ENCODE peak calls at places on chromosome 19, in seven cellular contexts. One of them, this sample, is unnamed.

GRCh38 chr19:20472854-20473253 is 92.7 kb downstream of the ZNF737 start:
- DNase-seq in left lung: no peak
- DNase-seq in HS-27A: no peak
- DNase-seq in left colon: no peak
- DNase-seq in substantia nigra: no peak
- DNase-seq in heart left ventricle: no peak
- DNase-seq in thyroid gland: no peak
- DNase-seq in this sample: no peak

GRCh38 chr19:45469132-45469834 is 1.5 kb downstream of the FOSB start:
- DNase-seq in left lung: peak; percentile 94
- DNase-seq in HS-27A: peak; percentile 89
- DNase-seq in left colon: peak; percentile 94
- DNase-seq in substantia nigra: peak; percentile 76
- DNase-seq in heart left ventricle: peak; percentile 96
- DNase-seq in thyroid gland: peak; percentile 95
- DNase-seq in this sample: peak; percentile 82

GRCh38 chr19:53877361-53877766 is 4.6 kb upstream of the PRKCG start:
- DNase-seq in left lung: no peak
- DNase-seq in HS-27A: no peak
- DNase-seq in left colon: no peak
- DNase-seq in substantia nigra: no peak
- DNase-seq in heart left ventricle: no peak
- DNase-seq in thyroid gland: no peak
- DNase-seq in this sample: no peak

GRCh38 chr19:47406711-47407416 is 12.5 kb downstream of the MEIS3 start:
- DNase-seq in left lung: peak; percentile 69
- DNase-seq in HS-27A: no peak
- DNase-seq in left colon: no peak
- DNase-seq in substantia nigra: no peak
- DNase-seq in heart left ventricle: no peak
- DNase-seq in thyroid gland: peak; percentile 27
- DNase-seq in this sample: no peak

GRCh38 chr19:10209305-10209704 is 14.6 kb upstream of the DNMT1 start:
- DNase-seq in left lung: no peak
- DNase-seq in HS-27A: no peak
- DNase-seq in left colon: no peak
- DNase-seq in substantia nigra: no peak
- DNase-seq in heart left ventricle: no peak
- DNase-seq in thyroid gland: no peak
- DNase-seq in this sample: no peak

GRCh38 chr19:1658446-1659433 is 6.3 kb upstream of the TCF3 start:
- DNase-seq in left lung: no peak
- DNase-seq in HS-27A: no peak
- DNase-seq in left colon: no peak
- DNase-seq in substantia nigra: no peak
- DNase-seq in heart left ventricle: no peak
- DNase-seq in thyroid gland: no peak
- DNase-seq in this sample: no peak

GRCh38 chr19:18091217-18091608 is 4.5 kb upstream of the IL12RB1 start:
- DNase-seq in left lung: peak; percentile 91
- DNase-seq in HS-27A: no peak
- DNase-seq in left colon: peak; percentile 64
- DNase-seq in substantia nigra: peak; percentile 21
- DNase-seq in heart left ventricle: peak; percentile 67
- DNase-seq in thyroid gland: peak; percentile 35
- DNase-seq in this sample: no peak

GRCh38 chr19:51777570-51778460 is 16.8 kb downstream of the FPR2 start:
- DNase-seq in left lung: no peak
- DNase-seq in HS-27A: peak; percentile 72
- DNase-seq in left colon: peak; percentile 21
- DNase-seq in substantia nigra: peak; percentile 49
- DNase-seq in heart left ventricle: peak; percentile 74
- DNase-seq in thyroid gland: peak; percentile 54
- DNase-seq in this sample: peak; percentile 39

GRCh38 chr19:5032101-5032967 is 63.4 kb downstream of the KDM4B start:
- DNase-seq in left lung: no peak
- DNase-seq in HS-27A: no peak
- DNase-seq in left colon: no peak
- DNase-seq in substantia nigra: no peak
- DNase-seq in heart left ventricle: no peak
- DNase-seq in thyroid gland: no peak
- DNase-seq in this sample: no peak

GRCh38 chr19:48533770-48534169 is 18.2 kb upstream of the SULT2B1 start:
- DNase-seq in left lung: peak; percentile 17
- DNase-seq in HS-27A: no peak
- DNase-seq in left colon: no peak
- DNase-seq in substantia nigra: no peak
- DNase-seq in heart left ventricle: no peak
- DNase-seq in thyroid gland: no peak
- DNase-seq in this sample: no peak

GRCh38 chr19:38204728-38205127 is 19.3 kb downstream of the DPF1 start:
- DNase-seq in left lung: no peak
- DNase-seq in HS-27A: no peak
- DNase-seq in left colon: no peak
- DNase-seq in substantia nigra: no peak
- DNase-seq in heart left ventricle: no peak
- DNase-seq in thyroid gland: no peak
- DNase-seq in this sample: no peak

GRCh38 chr19:18433735-18434398 is 4.1 kb downstream of the ISYNA1 start:
- DNase-seq in left lung: no peak
- DNase-seq in HS-27A: no peak
- DNase-seq in left colon: no peak
- DNase-seq in substantia nigra: no peak
- DNase-seq in heart left ventricle: no peak
- DNase-seq in thyroid gland: no peak
- DNase-seq in this sample: no peak

GRCh38 chr19:7862413-7862951 is 11.7 kb downstream of the PRR36 start:
- DNase-seq in left lung: peak; percentile 89
- DNase-seq in HS-27A: no peak
- DNase-seq in left colon: peak; percentile 86
- DNase-seq in substantia nigra: peak; percentile 40
- DNase-seq in heart left ventricle: peak; percentile 52
- DNase-seq in thyroid gland: peak; percentile 48
- DNase-seq in this sample: peak; percentile 15

GRCh38 chr19:5775668-5776309 is 8.8 kb downstream of the PRR22 start:
- DNase-seq in left lung: no peak
- DNase-seq in HS-27A: no peak
- DNase-seq in left colon: no peak
- DNase-seq in substantia nigra: no peak
- DNase-seq in heart left ventricle: no peak
- DNase-seq in thyroid gland: no peak
- DNase-seq in this sample: no peak

GRCh38 chr19:10007811-10008211 is 2.5 kb downstream of the COL5A3 start:
- DNase-seq in left lung: no peak
- DNase-seq in HS-27A: no peak
- DNase-seq in left colon: no peak
- DNase-seq in substantia nigra: no peak
- DNase-seq in heart left ventricle: peak; percentile 80
- DNase-seq in thyroid gland: no peak
- DNase-seq in this sample: no peak

GRCh38 chr19:54440641-54441040 is 8.4 kb upstream of the LENG8 start:
- DNase-seq in left lung: no peak
- DNase-seq in HS-27A: no peak
- DNase-seq in left colon: no peak
- DNase-seq in substantia nigra: no peak
- DNase-seq in heart left ventricle: no peak
- DNase-seq in thyroid gland: no peak
- DNase-seq in this sample: no peak

GRCh38 chr19:28168557-28168956 is 1044.4 kb downstream of the UQCRFS1 start:
- DNase-seq in left lung: no peak
- DNase-seq in HS-27A: no peak
- DNase-seq in left colon: no peak
- DNase-seq in substantia nigra: no peak
- DNase-seq in heart left ventricle: no peak
- DNase-seq in thyroid gland: no peak
- DNase-seq in this sample: no peak

GRCh38 chr19:50266896-50267295 is 62.3 kb downstream of the KCNC3 start:
- DNase-seq in left lung: no peak
- DNase-seq in HS-27A: no peak
- DNase-seq in left colon: peak; percentile 61
- DNase-seq in substantia nigra: no peak
- DNase-seq in heart left ventricle: no peak
- DNase-seq in thyroid gland: no peak
- DNase-seq in this sample: no peak

GRCh38 chr19:13696839-13697238 is 67.5 kb upstream of the MRI1 start:
- DNase-seq in left lung: no peak
- DNase-seq in HS-27A: no peak
- DNase-seq in left colon: no peak
- DNase-seq in substantia nigra: no peak
- DNase-seq in heart left ventricle: no peak
- DNase-seq in thyroid gland: no peak
- DNase-seq in this sample: no peak

GRCh38 chr19:40246292-40247073 is 20.0 kb upstream of the CCNP start:
- DNase-seq in left lung: peak; percentile 1
- DNase-seq in HS-27A: no peak
- DNase-seq in left colon: no peak
- DNase-seq in substantia nigra: no peak
- DNase-seq in heart left ventricle: no peak
- DNase-seq in thyroid gland: no peak
- DNase-seq in this sample: no peak

GRCh38 chr19:18800636-18801035 is 9.5 kb upstream of the COMP start:
- DNase-seq in left lung: no peak
- DNase-seq in HS-27A: no peak
- DNase-seq in left colon: no peak
- DNase-seq in substantia nigra: no peak
- DNase-seq in heart left ventricle: no peak
- DNase-seq in thyroid gland: no peak
- DNase-seq in this sample: no peak

GRCh38 chr19:7397687-7398086 is 49.0 kb downstream of the ARHGEF18 start:
- DNase-seq in left lung: no peak
- DNase-seq in HS-27A: peak; percentile 90
- DNase-seq in left colon: no peak
- DNase-seq in substantia nigra: no peak
- DNase-seq in heart left ventricle: no peak
- DNase-seq in thyroid gland: no peak
- DNase-seq in this sample: no peak

GRCh38 chr19:30078381-30078910 is 136.4 kb downstream of the URI1 start:
- DNase-seq in left lung: no peak
- DNase-seq in HS-27A: no peak
- DNase-seq in left colon: no peak
- DNase-seq in substantia nigra: no peak
- DNase-seq in heart left ventricle: no peak
- DNase-seq in thyroid gland: no peak
- DNase-seq in this sample: no peak

GRCh38 chr19:55809381-55810058 is 22.3 kb downstream of the NLRP11 start:
- DNase-seq in left lung: peak; percentile 71
- DNase-seq in HS-27A: peak; percentile 48
- DNase-seq in left colon: peak; percentile 73
- DNase-seq in substantia nigra: no peak
- DNase-seq in heart left ventricle: peak; percentile 44
- DNase-seq in thyroid gland: peak; percentile 20
- DNase-seq in this sample: no peak

GRCh38 chr19:7789447-7789846 is 26.4 kb downstream of the CLEC4M start:
- DNase-seq in left lung: no peak
- DNase-seq in HS-27A: no peak
- DNase-seq in left colon: peak; percentile 43
- DNase-seq in substantia nigra: no peak
- DNase-seq in heart left ventricle: no peak
- DNase-seq in thyroid gland: no peak
- DNase-seq in this sample: no peak

GRCh38 chr19:12801466-12802266 is at the start of the genes PRDX2 and THSD8:
- DNase-seq in left lung: peak; percentile 92
- DNase-seq in HS-27A: no peak
- DNase-seq in left colon: peak; percentile 91
- DNase-seq in substantia nigra: peak; percentile 78
- DNase-seq in heart left ventricle: peak; percentile 90
- DNase-seq in thyroid gland: peak; percentile 88
- DNase-seq in this sample: peak; percentile 61

This sample was measured in nucleus accumbens.